ENCODE peak calls at places on chromosomes 3 and 15, in seven cellular contexts. D, X, W, U, Q, V and O are unnamed samples.

GRCh38 chr15:80778964-80779657 is at the start of gene CEMIP:
- DNase-seq in W (peak), Q (peak), V (no peak), D (peak), U (peak), X (no peak), O (peak)

GRCh38 chr15:34584321-34584668 is 844 bp upstream of the GOLGA8B start:
- DNase-seq in V (no peak), Q (no peak), D (peak), U (no peak), X (no peak), W (no peak), O (peak)

GRCh38 chr15:101652783-101653430 is 726 bp upstream of the TM2D3 start:
- DNase-seq in Q (no peak), D (peak), X (no peak), U (no peak), V (no peak), W (no peak), O (no peak)

GRCh38 chr3:26369133-26369532 is 253.4 kb upstream of the LRRC3B start:
- DNase-seq in D (no peak), Q (no peak), X (no peak), V (no peak), W (no peak), U (no peak), O (no peak)

GRCh38 chr15:89395461-89395875 is 60.8 kb upstream of the POLG start:
- DNase-seq in W (no peak), U (no peak), V (no peak), Q (no peak), X (no peak), D (no peak), O (no peak)

GRCh38 chr3:147407107-147407494 is 758 bp upstream of the ZIC4 start:
- DNase-seq in Q (no peak), U (no peak), X (no peak), V (no peak), W (no peak), D (no peak), O (no peak)

GRCh38 chr15:77186518-77187095 is 115.7 kb upstream of the TSPAN3 start:
- DNase-seq in U (no peak), D (peak), X (no peak), Q (peak), V (no peak), W (peak), O (peak)

GRCh38 chr15:82532991-82533481 is 7.2 kb downstream of the RPS17 start:
- DNase-seq in U (no peak), W (no peak), X (no peak), V (no peak), D (no peak), Q (no peak), O (no peak)

GRCh38 chr3:129429080-129429451 is 630 bp upstream of the EFCAB12 start:
- DNase-seq in D (no peak), V (no peak), Q (no peak), W (no peak), U (no peak), X (no peak), O (no peak)

GRCh38 chr3:46370784-46371183 is at the start of gene CCR5:
- DNase-seq in U (no peak), Q (no peak), X (no peak), D (no peak), V (no peak), W (peak), O (no peak)

GRCh38 chr3:46371802-46372340 is 1.1 kb downstream of the CCR5 start:
- DNase-seq in V (no peak), U (no peak), Q (no peak), W (no peak), X (no peak), D (no peak), O (no peak)

GRCh38 chr3:46375214-46375613 is 4.5 kb downstream of the CCR5 start:
- DNase-seq in Q (no peak), U (no peak), D (no peak), W (no peak), X (no peak), V (no peak), O (no peak)

GRCh38 chr3:46374755-46375154 is 4.0 kb downstream of the CCR5 start:
- DNase-seq in W (no peak), U (no peak), X (no peak), D (no peak), Q (no peak), V (no peak), O (no peak)

DNA sequence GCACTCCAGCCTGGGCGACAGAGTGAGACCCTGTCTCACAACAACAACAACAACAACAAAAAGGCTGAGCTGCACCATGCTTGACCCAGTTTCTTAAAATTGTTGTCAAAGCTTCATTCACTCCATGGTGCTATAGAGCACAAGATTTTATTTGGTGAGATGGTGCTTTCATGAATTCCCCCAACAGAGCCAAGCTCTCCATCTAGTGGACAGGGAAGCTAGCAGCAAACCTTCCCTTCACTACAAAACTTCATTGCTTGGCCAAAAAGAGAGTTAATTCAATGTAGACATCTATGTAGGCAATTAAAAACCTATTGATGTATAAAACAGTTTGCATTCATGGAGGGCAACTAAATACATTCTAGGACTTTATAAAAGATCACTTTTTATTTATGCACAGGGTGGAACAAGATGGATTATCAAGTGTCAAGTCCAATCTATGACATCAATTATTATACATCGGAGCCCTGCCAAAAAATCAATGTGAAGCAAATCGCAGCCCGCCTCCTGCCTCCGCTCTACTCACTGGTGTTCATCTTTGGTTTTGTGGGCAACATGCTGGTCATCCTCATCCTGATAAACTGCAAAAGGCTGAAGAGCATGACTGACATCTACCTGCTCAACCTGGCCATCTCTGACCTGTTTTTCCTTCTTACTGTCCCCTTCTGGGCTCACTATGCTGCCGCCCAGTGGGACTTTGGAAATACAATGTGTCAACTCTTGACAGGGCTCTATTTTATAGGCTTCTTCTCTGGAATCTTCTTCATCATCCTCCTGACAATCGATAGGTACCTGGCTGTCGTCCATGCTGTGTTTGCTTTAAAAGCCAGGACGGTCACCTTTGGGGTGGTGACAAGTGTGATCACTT is 2.0 kb downstream of the CCR5 start:
- DNase-seq in V (no peak), Q (no peak), W (peak), X (no peak), U (no peak), D (no peak), O (peak)
- TF ChIP-seq CTCF in V (no peak), Q (peak), W (peak), X (peak), U (peak), D (peak), O (peak)

GRCh38 chr3:159453036-159453435 is 535.6 kb upstream of the IL12A start:
- DNase-seq in D (no peak), Q (no peak), V (no peak), W (no peak), U (no peak), X (no peak), O (no peak)

GRCh38 chr3:159458982-159459381 is 529.7 kb upstream of the IL12A start:
- DNase-seq in Q (no peak), X (no peak), U (no peak), D (no peak), W (no peak), V (no peak), O (no peak)

GRCh38 chr3:159455741-159456181 is 532.9 kb upstream of the IL12A start:
- DNase-seq in W (no peak), X (no peak), D (no peak), V (no peak), U (no peak), Q (no peak), O (no peak)

GRCh38 chr3:159458010-159458409 is 530.6 kb upstream of the IL12A start:
- DNase-seq in U (no peak), X (peak), W (peak), D (no peak), V (no peak), Q (no peak), O (no peak)
- TF ChIP-seq CTCF in U (no peak), X (no peak), W (no peak), D (no peak), V (no peak), Q (no peak), O (no peak)

GRCh38 chr3:196843435-196844110 is 24.1 kb upstream of the SENP5 start:
- DNase-seq in D (no peak), Q (no peak), W (no peak), X (no peak), V (no peak), U (no peak), O (no peak)

GRCh38 chr3:196837819-196838420 is 29.8 kb upstream of the SENP5 start:
- DNase-seq in Q (peak), V (no peak), D (peak), W (peak), U (peak), X (peak), O (peak)

GRCh38 chr3:196842567-196843434 is 24.9 kb upstream of the SENP5 start:
- DNase-seq in W (no peak), X (no peak), U (no peak), Q (no peak), V (no peak), D (no peak), O (no peak)
- TF ChIP-seq CTCF in W (no peak), X (no peak), U (no peak), Q (no peak), V (no peak), D (peak), O (no peak)

DNA sequence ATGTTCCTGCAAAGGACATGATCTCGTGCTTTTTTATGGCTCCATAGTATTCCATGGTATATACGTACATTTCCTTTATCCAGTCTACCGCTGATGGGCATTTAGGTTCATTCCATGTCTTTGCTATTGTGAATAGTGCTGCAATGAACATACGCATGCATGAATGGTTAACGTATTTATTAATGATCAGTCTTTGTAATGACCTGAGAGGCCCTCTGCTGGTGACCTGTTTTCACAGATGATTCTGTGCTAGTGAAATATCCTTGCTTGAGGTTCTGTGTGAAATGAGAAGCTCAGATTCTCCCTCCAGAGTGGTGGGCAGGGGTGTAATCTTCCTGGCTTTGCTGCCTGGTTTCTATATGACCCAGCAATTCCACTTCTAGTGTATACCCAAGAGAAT is 160.2 kb upstream of the RASGRP1 start:
- DNase-seq in X (no peak), U (no peak), Q (no peak), W (no peak), D (no peak), V (no peak), O (no peak)
- TF ChIP-seq CTCF in X (no peak), U (no peak), Q (no peak), W (no peak), D (peak), V (no peak), O (no peak)

GRCh38 chr3:194439915-194440550 is 41.0 kb upstream of the GP5 start:
- DNase-seq in W (no peak), D (no peak), X (no peak), Q (no peak), U (no peak), V (no peak), O (no peak)
- TF ChIP-seq CTCF in W (no peak), D (no peak), X (no peak), Q (no peak), U (no peak), V (no peak), O (no peak)

DNA sequence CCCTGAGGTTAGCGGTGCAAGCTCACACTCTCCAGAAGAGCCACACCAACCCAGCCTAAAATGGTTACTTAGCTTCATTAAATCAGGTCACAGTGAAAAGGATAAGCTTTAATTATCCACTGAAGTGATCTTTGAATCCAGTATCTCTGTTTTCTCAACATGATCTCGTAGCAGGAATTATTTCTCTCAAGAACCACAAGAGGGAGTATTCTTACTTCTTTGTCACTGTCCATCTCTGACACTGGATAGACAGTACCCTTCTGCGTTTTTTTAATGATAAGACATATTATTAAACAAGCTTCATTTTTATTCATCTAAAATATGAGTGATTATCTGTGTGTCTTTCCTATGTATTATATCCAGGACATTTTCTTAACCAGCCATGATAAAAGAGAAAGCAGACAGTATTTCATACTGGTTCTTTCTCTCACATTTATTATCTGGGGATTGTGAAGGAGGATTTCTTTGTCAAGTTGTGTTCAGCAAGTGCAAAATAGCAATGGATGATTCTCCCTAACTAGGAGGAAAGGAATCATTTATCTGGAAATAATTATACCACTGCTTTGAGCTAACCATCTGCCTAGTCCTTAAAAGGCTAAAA is 105.4 kb upstream of the CCDC54 start:
- DNase-seq in D (peak), U (no peak), W (peak), V (no peak), Q (peak), X (peak), O (peak)
- TF ChIP-seq CTCF in D (peak), U (peak), W (peak), V (peak), Q (peak), X (peak), O (peak)